ENCODE peak calls at places on chromosomes 7 and 10, in four cellular contexts. G is CD8-positive, alpha-beta memory T cell; Q is CD8-positive, alpha-beta T cell; Z is KG1. V is an unnamed sample.

GRCh38 chr10:16779375-16779774 is 37.8 kb downstream of the RSU1 start:
- DNase-seq in G (peak), Q (peak), Z (no peak), V (no peak)

GRCh38 chr7:132376361-132377013 is 199.8 kb downstream of the PLXNA4 start:
- DNase-seq in G (no peak), Q (no peak), Z (no peak), V (no peak)

GRCh38 chr10:78563224-78563764 is 505.5 kb upstream of the ZMIZ1 start:
- DNase-seq in G (no peak), Q (no peak), Z (no peak), V (no peak)

GRCh38 chr10:112025228-112025627 is 158.3 kb downstream of the GPAM start:
- DNase-seq in G (no peak), Q (no peak), Z (no peak), V (no peak)

GRCh38 chr10:93061594-93062498 is 1.2 kb downstream of the CYP26C1 start:
- DNase-seq in G (no peak), Q (no peak), Z (no peak), V (no peak)

GRCh38 chr10:29257106-29257783 is 31.6 kb upstream of the LYZL1 start:
- DNase-seq in G (no peak), Q (no peak), Z (no peak), V (no peak)

GRCh38 chr7:134632937-134633540 is 13.6 kb upstream of the BPGM start:
- DNase-seq in G (peak), Q (peak), Z (peak), V (peak)

GRCh38 chr10:93006435-93007039 is 54.1 kb upstream of the CYP26C1 start:
- DNase-seq in G (no peak), Q (no peak), Z (no peak), V (no peak)

GRCh38 chr7:4239991-4240812 is 441.9 kb upstream of the FOXK1 start:
- DNase-seq in G (no peak), Q (no peak), Z (no peak), V (no peak)

GRCh38 chr10:63720689-63721088 is 199.5 kb downstream of the REEP3 start:
- DNase-seq in G (peak), Q (no peak), Z (no peak), V (no peak)

GRCh38 chr10:22666287-22667092 is 47.9 kb downstream of the PIP4K2A start:
- DNase-seq in G (peak), Q (peak), Z (peak), V (peak)

GRCh38 chr7:115230882-115231508 is 309.1 kb downstream of the MDFIC start:
- DNase-seq in G (peak), Q (no peak), Z (no peak), V (no peak)

GRCh38 chr7:158824028-158824427 is 5.3 kb downstream of the ESYT2 start:
- DNase-seq in G (peak), Q (peak), Z (peak), V (no peak)

GRCh38 chr7:127588697-127589482 is 679 bp downstream of the ARF5 start:
- DNase-seq in G (no peak), Q (peak), Z (no peak), V (no peak)

GRCh38 chr7:94195201-94195600 is 191.0 kb upstream of the BET1 start:
- DNase-seq in G (no peak), Q (no peak), Z (no peak), V (no peak)

GRCh38 chr7:31517103-31517502 is 3.2 kb downstream of the ITPRID1 start:
- DNase-seq in G (no peak), Q (no peak), Z (no peak), V (no peak)

GRCh38 chr7:155858521-155859061 is 46.3 kb upstream of the SHH start:
- DNase-seq in G (no peak), Q (no peak), Z (no peak), V (no peak)

GRCh38 chr10:86556532-86556931 is 34.9 kb upstream of the WAPL start:
- DNase-seq in G (no peak), Q (no peak), Z (no peak), V (no peak)

V was measured in CD4-positive, alpha-beta T cell.